ENCODE peak calls at places on chromosomes 13 and 19, in five cellular contexts. One of them, this sample, is unnamed.

GRCh38 chr13:77810430-77810829 is 108.2 kb downstream of the EDNRB start:
- DNase-seq in GM12878: no peak
- DNase-seq in HepG2: no peak
- DNase-seq in H1: no peak
- DNase-seq in K562: no peak
- DNase-seq in this sample: peak

GRCh38 chr19:45186509-45187334 is 8.1 kb downstream of the BLOC1S3 start:
- DNase-seq in HepG2: peak
- DNase-seq in H1: no peak
- DNase-seq in K562: no peak
- DNase-seq in GM12878: no peak
- DNase-seq in this sample: no peak

GRCh38 chr13:99215466-99215865 is 14.8 kb downstream of the UBAC2 start:
- DNase-seq in H1: no peak
- DNase-seq in K562: no peak
- DNase-seq in GM12878: no peak
- DNase-seq in HepG2: no peak
- DNase-seq in this sample: no peak

GRCh38 chr13:89988206-89988605 is 1359.3 kb upstream of the MIR17HG start:
- DNase-seq in K562: no peak
- DNase-seq in GM12878: no peak
- DNase-seq in H1: no peak
- DNase-seq in HepG2: no peak
- DNase-seq in this sample: no peak

GRCh38 chr19:3056454-3057016 is 5.8 kb downstream of the TLE5 start:
- DNase-seq in GM12878: no peak
- DNase-seq in H1: no peak
- DNase-seq in HepG2: no peak
- DNase-seq in K562: no peak
- DNase-seq in this sample: no peak

GRCh38 chr19:17095141-17095919 is 19.8 kb downstream of the MYO9B start:
- DNase-seq in K562: no peak
- DNase-seq in H1: no peak
- DNase-seq in GM12878: no peak
- DNase-seq in HepG2: no peak
- DNase-seq in this sample: no peak

GRCh38 chr19:34345934-34346333 is 19.1 kb upstream of the GPI start:
- DNase-seq in GM12878: no peak
- DNase-seq in K562: peak
- DNase-seq in H1: peak
- DNase-seq in HepG2: peak
- DNase-seq in this sample: peak

GRCh38 chr19:39870171-39870971 is 24.2 kb upstream of the FBL start:
- DNase-seq in GM12878: no peak
- DNase-seq in H1: no peak
- DNase-seq in HepG2: no peak
- DNase-seq in K562: no peak
- DNase-seq in this sample: no peak

GRCh38 chr19:50943074-50943828 is 9.6 kb downstream of the KLK5 start:
- DNase-seq in K562: no peak
- DNase-seq in GM12878: no peak
- DNase-seq in H1: no peak
- DNase-seq in HepG2: no peak
- DNase-seq in this sample: no peak

GRCh38 chr19:30222993-30223865 is 149.0 kb upstream of the ZNF536 start:
- DNase-seq in K562: no peak
- DNase-seq in H1: no peak
- DNase-seq in HepG2: no peak
- DNase-seq in GM12878: no peak
- DNase-seq in this sample: no peak

GRCh38 chr13:98994080-98994479 is 16.2 kb upstream of the DOCK9 start:
- DNase-seq in K562: no peak
- DNase-seq in HepG2: no peak
- DNase-seq in H1: no peak
- DNase-seq in GM12878: no peak
- DNase-seq in this sample: no peak

GRCh38 chr19:49119411-49120324 is at the start of gene PPFIA3:
- DNase-seq in H1: no peak
- DNase-seq in K562: peak
- DNase-seq in HepG2: no peak
- DNase-seq in GM12878: no peak
- DNase-seq in this sample: peak

GRCh38 chr13:102441085-102441484 is 39.2 kb upstream of the FGF14 start:
- DNase-seq in K562: no peak
- DNase-seq in GM12878: no peak
- DNase-seq in H1: no peak
- DNase-seq in HepG2: no peak
- DNase-seq in this sample: no peak

GRCh38 chr19:48397263-48397635 is 3.8 kb downstream of the GRIN2D start:
- DNase-seq in K562: no peak
- DNase-seq in GM12878: no peak
- DNase-seq in H1: no peak
- DNase-seq in HepG2: no peak
- DNase-seq in this sample: no peak

GRCh38 chr13:86918682-86919081 is 752.5 kb upstream of the SLITRK5 start:
- DNase-seq in H1: no peak
- DNase-seq in HepG2: no peak
- DNase-seq in GM12878: no peak
- DNase-seq in K562: no peak
- DNase-seq in this sample: no peak

GRCh38 chr19:11261902-11262839 is at the start of gene DOCK6:
- DNase-seq in H1: no peak
- DNase-seq in K562: peak
- DNase-seq in GM12878: no peak
- DNase-seq in HepG2: no peak
- DNase-seq in this sample: peak

GRCh38 chr13:42804244-42804868 is 23.0 kb downstream of the FAM216B start:
- DNase-seq in GM12878: no peak
- DNase-seq in H1: no peak
- DNase-seq in K562: no peak
- DNase-seq in HepG2: no peak
- DNase-seq in this sample: no peak

GRCh38 chr13:46648166-46648607 is 95.2 kb downstream of the LRCH1 start:
- DNase-seq in GM12878: no peak
- DNase-seq in HepG2: peak
- DNase-seq in K562: peak
- DNase-seq in H1: no peak
- DNase-seq in this sample: no peak

GRCh38 chr19:38690146-38690545 is 42.7 kb downstream of the ACTN4 start:
- DNase-seq in K562: no peak
- DNase-seq in H1: no peak
- DNase-seq in GM12878: no peak
- DNase-seq in HepG2: no peak
- DNase-seq in this sample: no peak

GRCh38 chr19:39401549-39402416 is 4.9 kb upstream of the ZFP36 start:
- DNase-seq in H1: no peak
- DNase-seq in K562: peak
- DNase-seq in GM12878: no peak
- DNase-seq in HepG2: peak
- DNase-seq in this sample: no peak

GRCh38 chr19:32351807-32352630 is 6.6 kb downstream of the ZNF507 start:
- DNase-seq in H1: no peak
- DNase-seq in GM12878: no peak
- DNase-seq in HepG2: no peak
- DNase-seq in K562: no peak
- DNase-seq in this sample: no peak
- TF ChIP-seq YY1 in H1: no peak
- TF ChIP-seq YY1 in GM12878: no peak
- TF ChIP-seq YY1 in HepG2: no peak
- TF ChIP-seq YY1 in K562: no peak
- TF ChIP-seq YY1 in this sample: no peak

DNA sequence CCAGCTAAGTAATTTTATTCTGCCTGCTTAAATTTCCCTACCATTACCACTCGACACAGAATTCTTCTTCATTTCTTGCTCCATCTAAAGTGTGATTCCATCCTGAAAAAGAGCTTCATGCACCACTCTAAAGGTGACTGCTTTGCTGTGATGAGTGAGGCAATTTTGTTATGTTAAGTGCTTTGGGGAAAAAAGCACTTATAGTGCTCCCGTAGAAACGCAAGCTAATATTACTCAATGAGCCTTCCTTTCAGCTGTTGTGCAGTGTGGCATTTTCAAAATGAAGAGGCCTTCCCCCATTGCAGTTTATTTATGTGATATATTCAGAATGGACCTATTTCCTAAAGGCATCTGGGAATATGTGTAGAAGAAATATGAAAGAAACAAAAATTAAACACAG is 211.9 kb downstream of the DCT start:
- DNase-seq in H1: no peak
- DNase-seq in HepG2: no peak
- DNase-seq in K562: no peak
- DNase-seq in GM12878: no peak
- DNase-seq in this sample: no peak
- TF ChIP-seq EP300 in H1: no peak
- TF ChIP-seq EP300 in HepG2: no peak
- TF ChIP-seq EP300 in K562: no peak
- TF ChIP-seq EP300 in GM12878: no peak
- TF ChIP-seq EP300 in this sample: no peak

GRCh38 chr19:1992759-1993260 is 22.7 kb downstream of the BTBD2 start:
- DNase-seq in K562: peak
- DNase-seq in H1: no peak
- DNase-seq in HepG2: no peak
- DNase-seq in GM12878: no peak
- DNase-seq in this sample: peak

GRCh38 chr19:1999856-2000515 is 15.5 kb downstream of the BTBD2 start:
- DNase-seq in K562: no peak
- DNase-seq in GM12878: no peak
- DNase-seq in H1: no peak
- DNase-seq in HepG2: no peak
- DNase-seq in this sample: no peak

GRCh38 chr19:1998712-1999708 is 16.5 kb downstream of the BTBD2 start:
- DNase-seq in HepG2: no peak
- DNase-seq in GM12878: no peak
- DNase-seq in H1: no peak
- DNase-seq in K562: no peak
- DNase-seq in this sample: no peak

GRCh38 chr19:1997353-1998233 is 17.9 kb downstream of the BTBD2 start:
- DNase-seq in HepG2: no peak
- DNase-seq in H1: no peak
- DNase-seq in GM12878: no peak
- DNase-seq in K562: no peak
- DNase-seq in this sample: no peak
- H3K4me2 ChIP-seq in HepG2: no peak
- H3K4me2 ChIP-seq in H1: no peak
- H3K4me2 ChIP-seq in GM12878: no peak
- H3K4me2 ChIP-seq in K562: no peak
- H3K4me2 ChIP-seq in this sample: no peak

GRCh38 chr19:7500811-7501450 is 12.1 kb upstream of the PEX11G start:
- DNase-seq in GM12878: no peak
- DNase-seq in K562: peak
- DNase-seq in H1: peak
- DNase-seq in HepG2: peak
- DNase-seq in this sample: peak
- TF ChIP-seq YY1 in GM12878: no peak
- TF ChIP-seq YY1 in K562: no peak
- TF ChIP-seq YY1 in H1: peak
- TF ChIP-seq YY1 in HepG2: no peak
- TF ChIP-seq YY1 in this sample: no peak

DNA sequence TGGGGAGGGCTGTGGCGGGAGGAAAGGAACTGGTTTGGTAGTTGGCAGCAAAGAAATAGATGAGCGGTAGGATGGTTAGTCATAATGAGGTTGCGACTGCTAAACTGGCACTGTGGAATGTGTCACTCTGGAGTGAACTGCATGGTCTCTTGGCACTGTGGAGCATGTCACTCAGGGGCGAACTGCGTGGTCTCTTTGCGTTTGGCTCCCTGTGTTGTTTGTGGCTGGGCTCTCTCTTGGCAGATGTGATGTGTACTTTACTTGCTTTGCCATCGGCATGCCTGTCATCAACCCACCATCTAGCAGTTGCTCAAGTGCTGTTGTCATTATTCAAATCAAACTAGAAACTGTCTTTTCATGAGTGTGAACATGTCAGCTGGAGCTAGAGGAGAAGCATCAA is 82.2 kb downstream of the ATP8A2 start:
- DNase-seq in HepG2: no peak
- DNase-seq in H1: no peak
- DNase-seq in GM12878: no peak
- DNase-seq in K562: no peak
- DNase-seq in this sample: no peak
- TF ChIP-seq EP300 in HepG2: no peak
- TF ChIP-seq EP300 in H1: no peak
- TF ChIP-seq EP300 in GM12878: no peak
- TF ChIP-seq EP300 in K562: no peak
- TF ChIP-seq EP300 in this sample: no peak

GRCh38 chr13:94427313-94427712 is 52.2 kb downstream of the DCT start:
- DNase-seq in GM12878: no peak
- DNase-seq in H1: no peak
- DNase-seq in HepG2: no peak
- DNase-seq in K562: no peak
- DNase-seq in this sample: peak
- H3K4me2 ChIP-seq in GM12878: no peak
- H3K4me2 ChIP-seq in H1: no peak
- H3K4me2 ChIP-seq in HepG2: no peak
- H3K4me2 ChIP-seq in K562: no peak
- H3K4me2 ChIP-seq in this sample: no peak

GRCh38 chr13:91357613-91358383 is 10.3 kb downstream of the MIR17HG start:
- DNase-seq in HepG2: no peak
- DNase-seq in GM12878: no peak
- DNase-seq in K562: peak
- DNase-seq in H1: no peak
- DNase-seq in this sample: no peak

GRCh38 chr13:91355099-91355825 is 7.8 kb downstream of the MIR17HG start:
- DNase-seq in HepG2: no peak
- DNase-seq in K562: no peak
- DNase-seq in GM12878: no peak
- DNase-seq in H1: no peak
- DNase-seq in this sample: no peak

GRCh38 chr13:91356919-91357612 is 9.6 kb downstream of the MIR17HG start:
- DNase-seq in GM12878: no peak
- DNase-seq in K562: peak
- DNase-seq in H1: no peak
- DNase-seq in HepG2: no peak
- DNase-seq in this sample: no peak

GRCh38 chr13:91358384-91358776 is 10.9 kb downstream of the MIR17HG start:
- DNase-seq in H1: no peak
- DNase-seq in GM12878: no peak
- DNase-seq in K562: peak
- DNase-seq in HepG2: no peak
- DNase-seq in this sample: no peak

GRCh38 chr13:91355826-91356710 is 8.6 kb downstream of the MIR17HG start:
- DNase-seq in GM12878: no peak
- DNase-seq in HepG2: no peak
- DNase-seq in K562: no peak
- DNase-seq in H1: no peak
- DNase-seq in this sample: no peak
- TF ChIP-seq YY1 in GM12878: no peak
- TF ChIP-seq YY1 in HepG2: no peak
- TF ChIP-seq YY1 in K562: no peak
- TF ChIP-seq YY1 in H1: no peak
- TF ChIP-seq YY1 in this sample: no peak